ENCODE peak calls at places on chromosomes 6 and 20, in nine cellular contexts. N is body of pancreas; L is CD8-positive, alpha-beta memory T cell; H is right atrium auricular region; R is endothelial cell of umbilical vein; J is adipocyte; U is breast epithelium; I is pancreas; O is fibroblast of lung. P is an unnamed sample.

GRCh38 chr6:19193624-19194023 is 643.5 kb upstream of the ID4 start:
- DNase-seq in N (no peak), R (no peak), H (no peak), L (no peak), O (no peak), J (no peak), I (no peak), U (no peak), P (no peak)

GRCh38 chr6:149140137-149140909 is 177.2 kb upstream of the TAB2 start:
- DNase-seq in H (no peak), J (no peak), O (no peak), U (no peak), L (peak; percentile 63), R (peak; percentile 38), I (no peak), N (no peak), P (no peak)

GRCh38 chr6:26223677-26224546 is 136.7 kb downstream of the HFE start:
- DNase-seq in O (peak; percentile 98), L (peak; percentile 83), U (peak; percentile 71), N (peak; percentile 51), H (no peak), I (no peak), R (peak; percentile 94), J (peak; percentile 96), P (peak; percentile 52)

GRCh38 chr6:152301021-152301805 is 335.9 kb downstream of the SYNE1 start:
- DNase-seq in J (peak; percentile 76), R (no peak), L (no peak), H (no peak), N (no peak), O (peak; percentile 84), I (no peak), U (no peak), P (no peak)

GRCh38 chr6:26103141-26103769 is 16.0 kb downstream of the HFE start:
- DNase-seq in R (no peak), I (no peak), N (no peak), H (no peak), L (no peak), O (peak; percentile 71), J (peak; percentile 63), U (no peak), P (no peak)

GRCh38 chr6:79719248-79719975 is 88.3 kb downstream of the SH3BGRL2 start:
- DNase-seq in R (peak; percentile 15), N (peak; percentile 10), O (peak; percentile 56), J (peak; percentile 74), L (no peak), H (no peak), U (no peak), I (no peak), P (no peak)

GRCh38 chr6:135938588-135939215 is 87.2 kb downstream of the PDE7B start:
- DNase-seq in H (no peak), O (peak; percentile 68), N (peak; percentile 13), R (peak; percentile 14), U (no peak), I (no peak), J (peak; percentile 39), L (no peak), P (no peak)

GRCh38 chr6:163415176-163415619 is 680 bp downstream of the QKI start:
- DNase-seq in H (no peak), U (no peak), N (no peak), I (peak; percentile 76), R (no peak), J (no peak), L (peak; percentile 48), O (no peak), P (peak; percentile 73)

GRCh38 chr6:16322666-16323312 is 84.4 kb downstream of the GMPR start:
- DNase-seq in L (peak; percentile 83), R (no peak), H (peak; percentile 86), I (no peak), O (peak; percentile 96), J (peak; percentile 65), N (peak; percentile 44), U (no peak), P (no peak)

GRCh38 chr20:42043921-42044320 is 425.7 kb upstream of the CHD6 start:
- DNase-seq in O (no peak), H (no peak), J (no peak), I (no peak), N (no peak), L (no peak), R (no peak), U (no peak), P (no peak)

GRCh38 chr6:163585932-163586437 is 171.5 kb downstream of the QKI start:
- DNase-seq in H (peak; percentile 88), L (no peak), O (peak; percentile 92), R (peak; percentile 76), U (no peak), I (no peak), N (peak; percentile 27), J (peak; percentile 85), P (no peak)

GRCh38 chr6:31651602-31652191 is 764 bp downstream of the BAG6 start:
- DNase-seq in N (peak; percentile 69), U (peak; percentile 83), I (no peak), R (peak; percentile 84), J (peak; percentile 86), H (peak; percentile 85), L (no peak), O (peak; percentile 77), P (peak; percentile 94)

GRCh38 chr20:15637971-15638754 is 935.1 kb downstream of the KIF16B start:
- DNase-seq in L (no peak), O (no peak), U (peak; percentile 58), R (peak; percentile 71), J (no peak), N (peak; percentile 7), H (no peak), I (no peak), P (peak; percentile 15)

GRCh38 chr20:48634641-48635040 is 193.2 kb downstream of the PREX1 start:
- DNase-seq in L (no peak), J (no peak), R (no peak), N (no peak), I (no peak), O (no peak), U (no peak), H (no peak), P (no peak)

GRCh38 chr20:6583134-6583738 is 184.2 kb upstream of the BMP2 start:
- DNase-seq in R (peak; percentile 78), H (no peak), J (peak; percentile 77), I (no peak), L (no peak), U (no peak), N (peak; percentile 69), O (peak; percentile 75), P (peak; percentile 22)

GRCh38 chr20:54086444-54087134 is 16.2 kb upstream of the BCAS1 start:
- DNase-seq in N (no peak), U (no peak), H (no peak), I (no peak), J (no peak), L (no peak), O (peak; percentile 48), R (no peak), P (no peak)

GRCh38 chr20:59954718-59955117 is 3.5 kb upstream of the CDH26 start:
- DNase-seq in L (no peak), N (no peak), J (no peak), U (no peak), R (no peak), O (no peak), I (no peak), H (no peak), P (no peak)

GRCh38 chr20:59961423-59961822 is 3.2 kb downstream of the CDH26 start:
- DNase-seq in U (no peak), L (no peak), N (no peak), I (no peak), J (no peak), R (no peak), O (no peak), H (no peak), P (no peak)

GRCh38 chr20:59955131-59955796 is 3.0 kb upstream of the CDH26 start:
- DNase-seq in J (peak; percentile 21), I (no peak), H (no peak), L (no peak), U (no peak), O (peak; percentile 14), R (peak; percentile 9), N (no peak), P (no peak)

GRCh38 chr20:59958626-59959025 is 403 bp downstream of the CDH26 start:
- DNase-seq in I (no peak), U (no peak), J (no peak), N (no peak), O (no peak), L (no peak), R (no peak), H (no peak), P (peak; percentile 29)

DNA sequence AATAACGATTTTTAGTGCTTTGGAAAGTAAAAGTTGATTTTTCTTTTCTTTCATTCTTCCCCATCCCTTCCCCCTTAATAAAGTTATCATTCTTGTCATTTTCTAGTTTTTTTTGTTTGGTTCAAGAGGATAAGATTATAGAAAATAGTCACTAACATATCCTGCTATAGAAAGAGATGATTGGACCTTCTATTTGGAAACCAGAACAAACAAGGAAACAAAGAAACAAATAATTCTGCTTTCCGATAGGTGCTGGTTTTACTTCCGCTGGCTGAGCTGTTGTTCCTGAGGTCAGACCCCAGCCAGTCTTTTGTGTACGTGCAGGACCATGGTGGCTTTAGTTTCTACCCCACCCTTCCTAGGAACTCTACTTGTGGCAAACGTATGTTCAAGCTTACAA is at the start of gene CDH26:
- DNase-seq in H (no peak), U (no peak), J (no peak), R (no peak), O (no peak), N (no peak), I (no peak), L (no peak), P (no peak)
- H3K4me3 ChIP-seq in H (no peak within 1 kb of the TSS), U (no peak within 1 kb of the TSS), J (no peak within 1 kb of the TSS), R (no peak within 1 kb of the TSS), O (no peak within 1 kb of the TSS), N (no peak within 1 kb of the TSS), I (no peak within 1 kb of the TSS), L (no peak within 1 kb of the TSS), P (no peak within 1 kb of the TSS)

GRCh38 chr6:28764014-28764723 is 159.6 kb downstream of the TRIM27 start:
- DNase-seq in N (no peak), L (no peak), U (no peak), I (no peak), R (no peak), J (peak; percentile 36), H (no peak), O (no peak), P (no peak)
- H3K27me3 ChIP-seq in N (no peaks in the 10 kb centered on the region), L (peaks cover 28% of the 10 kb centered on the region), U (no peaks in the 10 kb centered on the region), I (peaks cover 4% of the 10 kb centered on the region), R (peaks cover 30% of the 10 kb centered on the region), J (peaks cover 36% of the 10 kb centered on the region), H (no peaks in the 10 kb centered on the region), O (peaks cover 5% of the 10 kb centered on the region), P (peaks cover 74% of the 10 kb centered on the region)

DNA sequence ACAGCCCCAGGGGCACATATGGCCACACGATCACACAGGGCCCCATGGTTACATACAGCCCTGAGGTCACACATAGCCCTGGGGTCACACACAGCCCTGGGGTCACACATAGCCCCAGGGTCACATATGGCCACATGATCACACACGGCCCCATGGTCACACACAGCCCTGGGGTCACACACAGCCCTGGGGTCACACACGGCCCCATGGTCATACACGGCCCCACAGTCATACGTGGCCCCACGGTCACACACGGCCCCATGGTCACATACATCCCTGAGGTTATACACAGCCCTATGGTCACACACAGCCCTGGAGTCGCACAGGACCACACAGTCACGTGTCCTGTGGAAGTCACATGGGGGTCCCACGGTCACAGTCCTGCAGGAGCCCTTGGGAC is 120.1 kb downstream of the AGPAT4 start:
- DNase-seq in I (no peak), R (no peak), J (no peak), H (no peak), L (no peak), O (no peak), U (no peak), N (no peak), P (no peak)
- H3K36me3 ChIP-seq in I (no peaks in the 10 kb centered on the region), R (no peaks in the 10 kb centered on the region), J (peaks cover 10% of the 10 kb centered on the region), H (no peaks in the 10 kb centered on the region), L (no peaks in the 10 kb centered on the region), O (no peaks in the 10 kb centered on the region), U (no peaks in the 10 kb centered on the region), N (no peaks in the 10 kb centered on the region), P (peaks cover 4% of the 10 kb centered on the region)

GRCh38 chr20:51958099-51958498 is 155.8 kb upstream of the SALL4 start:
- DNase-seq in R (no peak), O (no peak), U (no peak), H (no peak), J (no peak), N (no peak), I (no peak), L (no peak), P (no peak)
- H3K4me3 ChIP-seq in R (peak overlapping the region; percentile 49), O (no peak overlapping the region), U (no peak overlapping the region), H (no peak overlapping the region), J (no peak overlapping the region), N (no peak overlapping the region), I (no peak overlapping the region), L (no peak overlapping the region), P (no peak overlapping the region)